ENCODE peak calls at places on chromosomes 6 and 20, in nine cellular contexts. One of them, this sample, is unnamed.

GRCh38 chr6:79438015-79438414 is 99.2 kb downstream of the LCA5 start:
- DNase-seq in fibroblast of mammary gland: peak
- DNase-seq in GM23338: no peak
- DNase-seq in sigmoid colon: no peak
- DNase-seq in stomach: no peak
- DNase-seq in mesothelial cell of epicardium: no peak
- DNase-seq in H9: no peak
- DNase-seq in HCT116: no peak
- DNase-seq in H1: no peak
- DNase-seq in this sample: no peak

GRCh38 chr6:167552961-167553360 is 228.1 kb downstream of the TTLL2 start:
- DNase-seq in mesothelial cell of epicardium: no peak
- DNase-seq in H1: no peak
- DNase-seq in GM23338: no peak
- DNase-seq in sigmoid colon: no peak
- DNase-seq in HCT116: no peak
- DNase-seq in fibroblast of mammary gland: no peak
- DNase-seq in stomach: no peak
- DNase-seq in H9: no peak
- DNase-seq in this sample: no peak

GRCh38 chr6:16130932-16131387 is 2.1 kb downstream of the MYLIP start:
- DNase-seq in H9: no peak
- DNase-seq in HCT116: no peak
- DNase-seq in GM23338: peak
- DNase-seq in sigmoid colon: no peak
- DNase-seq in fibroblast of mammary gland: peak
- DNase-seq in H1: no peak
- DNase-seq in stomach: peak
- DNase-seq in mesothelial cell of epicardium: no peak
- DNase-seq in this sample: no peak

GRCh38 chr20:23138226-23138625 is 52.1 kb upstream of the CD93 start:
- DNase-seq in H1: no peak
- DNase-seq in sigmoid colon: no peak
- DNase-seq in stomach: no peak
- DNase-seq in GM23338: no peak
- DNase-seq in fibroblast of mammary gland: no peak
- DNase-seq in HCT116: no peak
- DNase-seq in H9: no peak
- DNase-seq in mesothelial cell of epicardium: no peak
- DNase-seq in this sample: no peak

GRCh38 chr6:5630636-5631035 is 369.3 kb downstream of the FARS2 start:
- DNase-seq in HCT116: no peak
- DNase-seq in H1: no peak
- DNase-seq in stomach: no peak
- DNase-seq in H9: no peak
- DNase-seq in fibroblast of mammary gland: no peak
- DNase-seq in mesothelial cell of epicardium: no peak
- DNase-seq in GM23338: no peak
- DNase-seq in sigmoid colon: no peak
- DNase-seq in this sample: no peak

GRCh38 chr6:161038229-161039003 is 46.8 kb downstream of the MAP3K4 start:
- DNase-seq in H1: no peak
- DNase-seq in mesothelial cell of epicardium: no peak
- DNase-seq in H9: no peak
- DNase-seq in fibroblast of mammary gland: peak
- DNase-seq in HCT116: peak
- DNase-seq in GM23338: no peak
- DNase-seq in sigmoid colon: peak
- DNase-seq in stomach: no peak
- DNase-seq in this sample: no peak

GRCh38 chr6:107819976-107820551 is 4.0 kb downstream of the SCML4 start:
- DNase-seq in mesothelial cell of epicardium: no peak
- DNase-seq in H1: no peak
- DNase-seq in HCT116: no peak
- DNase-seq in GM23338: peak
- DNase-seq in stomach: no peak
- DNase-seq in sigmoid colon: no peak
- DNase-seq in fibroblast of mammary gland: no peak
- DNase-seq in H9: peak
- DNase-seq in this sample: peak

GRCh38 chr6:35603326-35604202 is 85.2 kb downstream of the FKBP5 start:
- DNase-seq in H9: no peak
- DNase-seq in HCT116: no peak
- DNase-seq in GM23338: no peak
- DNase-seq in H1: no peak
- DNase-seq in mesothelial cell of epicardium: no peak
- DNase-seq in fibroblast of mammary gland: peak
- DNase-seq in stomach: no peak
- DNase-seq in sigmoid colon: no peak
- DNase-seq in this sample: no peak

GRCh38 chr6:153058909-153059308 is 56.4 kb upstream of the MTRF1L start:
- DNase-seq in fibroblast of mammary gland: peak
- DNase-seq in sigmoid colon: no peak
- DNase-seq in GM23338: no peak
- DNase-seq in mesothelial cell of epicardium: no peak
- DNase-seq in HCT116: no peak
- DNase-seq in stomach: no peak
- DNase-seq in H1: no peak
- DNase-seq in H9: no peak
- DNase-seq in this sample: no peak

GRCh38 chr6:153062516-153062915 is 60.0 kb upstream of the MTRF1L start:
- DNase-seq in H9: no peak
- DNase-seq in H1: no peak
- DNase-seq in HCT116: no peak
- DNase-seq in GM23338: no peak
- DNase-seq in sigmoid colon: no peak
- DNase-seq in fibroblast of mammary gland: no peak
- DNase-seq in stomach: no peak
- DNase-seq in mesothelial cell of epicardium: no peak
- DNase-seq in this sample: no peak

GRCh38 chr6:153058291-153058690 is 55.8 kb upstream of the MTRF1L start:
- DNase-seq in sigmoid colon: no peak
- DNase-seq in HCT116: no peak
- DNase-seq in stomach: no peak
- DNase-seq in H1: no peak
- DNase-seq in GM23338: no peak
- DNase-seq in mesothelial cell of epicardium: no peak
- DNase-seq in fibroblast of mammary gland: peak
- DNase-seq in H9: no peak
- DNase-seq in this sample: no peak

GRCh38 chr6:153059311-153059710 is 56.8 kb upstream of the MTRF1L start:
- DNase-seq in fibroblast of mammary gland: peak
- DNase-seq in GM23338: no peak
- DNase-seq in H9: no peak
- DNase-seq in HCT116: no peak
- DNase-seq in mesothelial cell of epicardium: no peak
- DNase-seq in H1: no peak
- DNase-seq in stomach: no peak
- DNase-seq in sigmoid colon: no peak
- DNase-seq in this sample: no peak

DNA sequence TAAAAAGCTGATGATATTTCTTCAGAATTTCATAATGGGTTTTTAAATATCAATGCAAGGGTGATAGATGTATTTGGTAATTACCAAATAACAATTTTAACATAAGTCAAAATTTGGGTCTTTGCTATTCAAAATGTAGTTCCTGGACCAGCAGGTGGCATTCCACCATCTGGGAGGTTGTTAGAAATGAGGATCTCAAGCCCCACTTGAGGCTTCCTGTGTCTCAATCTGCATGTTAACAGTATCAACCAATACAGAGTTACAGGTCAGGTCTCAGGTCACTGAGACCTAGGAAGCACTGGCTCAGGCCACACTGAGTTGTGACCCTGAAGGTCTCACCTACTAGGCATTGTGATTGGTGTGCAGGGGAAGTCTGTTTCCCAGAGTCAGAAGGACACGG is 57.2 kb upstream of the MTRF1L start:
- DNase-seq in HCT116: no peak
- DNase-seq in sigmoid colon: no peak
- DNase-seq in stomach: no peak
- DNase-seq in fibroblast of mammary gland: no peak
- DNase-seq in mesothelial cell of epicardium: no peak
- DNase-seq in H1: no peak
- DNase-seq in GM23338: peak
- DNase-seq in H9: no peak
- DNase-seq in this sample: no peak
- TF ChIP-seq CTCF in HCT116: no peak
- TF ChIP-seq CTCF in sigmoid colon: no peak
- TF ChIP-seq CTCF in stomach: no peak
- TF ChIP-seq CTCF in fibroblast of mammary gland: peak
- TF ChIP-seq CTCF in mesothelial cell of epicardium: no peak
- TF ChIP-seq CTCF in H1: no peak
- TF ChIP-seq CTCF in GM23338: peak
- TF ChIP-seq CTCF in H9: peak
- TF ChIP-seq CTCF in this sample: peak

GRCh38 chr6:18503187-18503586 is 116.0 kb downstream of the RNF144B start:
- DNase-seq in H1: no peak
- DNase-seq in fibroblast of mammary gland: no peak
- DNase-seq in GM23338: no peak
- DNase-seq in H9: no peak
- DNase-seq in sigmoid colon: no peak
- DNase-seq in stomach: no peak
- DNase-seq in mesothelial cell of epicardium: no peak
- DNase-seq in HCT116: no peak
- DNase-seq in this sample: no peak

GRCh38 chr6:18501313-18502013 is 114.3 kb downstream of the RNF144B start:
- DNase-seq in H1: no peak
- DNase-seq in H9: no peak
- DNase-seq in mesothelial cell of epicardium: no peak
- DNase-seq in GM23338: no peak
- DNase-seq in fibroblast of mammary gland: peak
- DNase-seq in sigmoid colon: peak
- DNase-seq in HCT116: no peak
- DNase-seq in stomach: no peak
- DNase-seq in this sample: no peak

GRCh38 chr6:18506387-18507017 is 119.4 kb downstream of the RNF144B start:
- DNase-seq in GM23338: no peak
- DNase-seq in sigmoid colon: no peak
- DNase-seq in HCT116: no peak
- DNase-seq in H9: no peak
- DNase-seq in mesothelial cell of epicardium: no peak
- DNase-seq in fibroblast of mammary gland: peak
- DNase-seq in stomach: no peak
- DNase-seq in H1: no peak
- DNase-seq in this sample: no peak

GRCh38 chr6:18503588-18504231 is 116.6 kb downstream of the RNF144B start:
- DNase-seq in sigmoid colon: peak
- DNase-seq in mesothelial cell of epicardium: no peak
- DNase-seq in GM23338: peak
- DNase-seq in fibroblast of mammary gland: peak
- DNase-seq in H1: peak
- DNase-seq in stomach: peak
- DNase-seq in H9: peak
- DNase-seq in HCT116: peak
- DNase-seq in this sample: no peak

DNA sequence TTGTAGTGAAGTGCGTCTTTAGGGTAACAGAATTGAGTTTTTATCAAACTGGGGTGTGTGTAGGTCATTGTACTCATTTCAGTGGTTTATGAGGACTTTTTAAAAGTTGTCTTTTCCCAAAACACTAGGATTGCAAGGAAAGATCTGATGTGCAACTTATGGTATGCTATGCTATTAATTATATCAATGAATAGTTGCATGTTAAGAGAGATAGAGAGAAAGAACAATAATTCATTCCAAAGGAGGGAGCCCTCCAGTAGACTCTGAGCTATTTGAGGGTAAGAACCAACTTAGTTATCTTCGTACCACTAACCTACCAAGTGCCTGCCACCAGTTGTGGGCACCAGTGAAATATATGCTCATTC is 117.1 kb downstream of the RNF144B start:
- DNase-seq in H9: no peak
- DNase-seq in GM23338: no peak
- DNase-seq in sigmoid colon: no peak
- DNase-seq in stomach: no peak
- DNase-seq in H1: no peak
- DNase-seq in mesothelial cell of epicardium: no peak
- DNase-seq in fibroblast of mammary gland: no peak
- DNase-seq in HCT116: no peak
- DNase-seq in this sample: no peak
- TF ChIP-seq CTCF in H9: no peak
- TF ChIP-seq CTCF in GM23338: no peak
- TF ChIP-seq CTCF in sigmoid colon: no peak
- TF ChIP-seq CTCF in stomach: no peak
- TF ChIP-seq CTCF in H1: no peak
- TF ChIP-seq CTCF in mesothelial cell of epicardium: no peak
- TF ChIP-seq CTCF in fibroblast of mammary gland: no peak
- TF ChIP-seq CTCF in HCT116: no peak
- TF ChIP-seq CTCF in this sample: no peak

GRCh38 chr6:57174511-57174907 is 2.4 kb downstream of the BAG2 start:
- DNase-seq in H9: no peak
- DNase-seq in HCT116: no peak
- DNase-seq in H1: no peak
- DNase-seq in fibroblast of mammary gland: no peak
- DNase-seq in stomach: no peak
- DNase-seq in mesothelial cell of epicardium: no peak
- DNase-seq in GM23338: no peak
- DNase-seq in sigmoid colon: no peak
- DNase-seq in this sample: no peak

GRCh38 chr6:57177545-57178225 is 5.6 kb downstream of the BAG2 start:
- DNase-seq in GM23338: no peak
- DNase-seq in sigmoid colon: peak
- DNase-seq in H9: no peak
- DNase-seq in fibroblast of mammary gland: peak
- DNase-seq in mesothelial cell of epicardium: no peak
- DNase-seq in stomach: no peak
- DNase-seq in HCT116: no peak
- DNase-seq in H1: no peak
- DNase-seq in this sample: no peak

GRCh38 chr6:57173056-57173885 is 1.1 kb downstream of the BAG2 start:
- DNase-seq in mesothelial cell of epicardium: no peak
- DNase-seq in stomach: no peak
- DNase-seq in HCT116: no peak
- DNase-seq in fibroblast of mammary gland: no peak
- DNase-seq in H9: peak
- DNase-seq in GM23338: peak
- DNase-seq in sigmoid colon: no peak
- DNase-seq in H1: no peak
- DNase-seq in this sample: no peak

GRCh38 chr6:57173886-57174510 is 1.9 kb downstream of the BAG2 start:
- DNase-seq in H9: peak
- DNase-seq in stomach: no peak
- DNase-seq in H1: no peak
- DNase-seq in sigmoid colon: no peak
- DNase-seq in fibroblast of mammary gland: peak
- DNase-seq in HCT116: peak
- DNase-seq in mesothelial cell of epicardium: no peak
- DNase-seq in GM23338: peak
- DNase-seq in this sample: no peak

DNA sequence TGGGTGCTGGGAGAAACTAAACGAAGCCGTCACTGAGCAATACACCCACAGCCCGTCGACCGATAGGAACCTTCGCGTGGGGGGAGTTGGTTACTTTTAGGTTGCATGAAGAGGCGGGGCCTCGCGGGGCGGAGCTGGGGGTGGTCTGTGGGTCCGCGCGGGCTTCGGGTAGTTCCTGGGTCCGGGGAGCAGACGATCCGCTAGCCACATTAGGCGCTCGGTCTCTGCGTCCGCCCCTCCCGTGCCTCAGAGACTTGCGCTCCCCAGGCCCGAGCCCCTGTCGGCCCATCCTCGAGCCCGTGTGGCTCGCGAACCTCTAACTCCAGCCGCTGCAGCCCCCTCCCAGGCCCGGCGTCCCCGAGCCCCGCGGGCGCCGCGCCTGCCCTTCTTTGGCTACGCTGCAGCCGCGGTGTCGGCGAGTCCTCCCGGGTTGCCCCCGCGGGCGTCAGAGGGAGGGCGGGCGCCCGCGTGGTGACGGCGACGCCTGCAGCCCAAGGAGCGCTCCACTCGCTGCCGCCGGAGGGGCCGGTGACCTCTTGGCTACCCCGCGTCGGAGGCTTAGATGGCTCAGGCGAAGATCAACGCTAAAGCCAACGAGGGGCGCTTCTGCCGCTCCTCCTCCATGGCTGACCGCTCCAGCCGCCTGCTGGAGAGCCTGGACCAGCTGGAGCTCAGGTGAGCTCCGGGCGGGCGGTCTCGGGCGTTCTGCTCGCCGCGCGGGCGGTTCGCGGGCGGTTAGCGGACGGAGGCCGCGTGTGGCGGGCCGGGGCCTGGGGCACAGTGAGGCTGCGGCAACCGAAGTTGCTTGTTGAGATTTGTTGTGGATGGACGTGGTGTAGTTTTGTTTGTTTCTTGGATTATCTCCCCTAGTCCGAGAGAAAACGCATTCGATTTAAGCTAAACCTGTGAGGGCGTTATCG is at the start of gene BAG2:
- DNase-seq in GM23338: peak
- DNase-seq in sigmoid colon: peak
- DNase-seq in HCT116: peak
- DNase-seq in mesothelial cell of epicardium: peak
- DNase-seq in H9: peak
- DNase-seq in H1: peak
- DNase-seq in fibroblast of mammary gland: peak
- DNase-seq in stomach: peak
- DNase-seq in this sample: peak
- TF ChIP-seq CTCF in GM23338: no peak
- TF ChIP-seq CTCF in sigmoid colon: peak
- TF ChIP-seq CTCF in HCT116: no peak
- TF ChIP-seq CTCF in mesothelial cell of epicardium: peak
- TF ChIP-seq CTCF in H9: peak
- TF ChIP-seq CTCF in H1: peak
- TF ChIP-seq CTCF in fibroblast of mammary gland: no peak
- TF ChIP-seq CTCF in stomach: peak
- TF ChIP-seq CTCF in this sample: peak

DNA sequence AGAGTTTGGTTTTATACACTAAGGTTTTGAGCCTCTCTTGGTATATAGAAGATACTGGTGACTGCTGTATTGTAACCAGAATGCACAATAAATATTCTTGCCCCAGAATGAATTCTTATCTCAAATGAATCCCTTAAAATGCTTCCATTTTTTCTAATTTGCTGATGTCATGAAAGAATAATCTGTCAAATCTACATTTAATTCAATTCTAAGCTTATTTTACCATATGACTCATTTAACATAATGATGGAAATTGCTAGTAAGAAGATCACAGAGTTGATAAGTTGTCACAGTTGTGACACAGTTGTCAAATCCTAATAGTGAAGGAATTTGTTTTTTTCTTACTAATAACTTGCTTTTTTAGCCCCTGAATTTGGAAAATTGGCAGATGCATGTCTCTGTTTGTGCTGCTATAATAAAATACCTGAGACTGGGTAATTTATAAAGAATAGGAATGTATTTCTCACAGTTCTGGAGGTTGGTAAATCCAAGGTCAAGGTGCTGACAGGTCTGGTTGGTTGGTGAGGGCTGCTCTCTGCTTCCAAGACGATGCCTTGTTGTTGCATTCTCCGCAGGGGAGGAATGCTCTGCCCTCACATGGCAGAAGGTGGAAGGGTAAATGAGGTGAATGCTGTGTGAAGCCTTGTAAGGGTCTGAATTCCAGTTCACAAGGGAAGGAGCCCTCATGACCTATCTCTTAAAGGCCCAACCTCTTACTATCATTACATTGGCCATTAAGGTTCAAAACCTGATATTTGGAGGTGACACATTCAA is 4.7 kb downstream of the ECT2L start:
- DNase-seq in H1: peak
- DNase-seq in GM23338: peak
- DNase-seq in sigmoid colon: no peak
- DNase-seq in fibroblast of mammary gland: peak
- DNase-seq in stomach: no peak
- DNase-seq in H9: peak
- DNase-seq in mesothelial cell of epicardium: no peak
- DNase-seq in HCT116: no peak
- DNase-seq in this sample: no peak
- TF ChIP-seq CTCF in H1: peak
- TF ChIP-seq CTCF in GM23338: peak
- TF ChIP-seq CTCF in sigmoid colon: no peak
- TF ChIP-seq CTCF in fibroblast of mammary gland: peak
- TF ChIP-seq CTCF in stomach: no peak
- TF ChIP-seq CTCF in H9: peak
- TF ChIP-seq CTCF in mesothelial cell of epicardium: no peak
- TF ChIP-seq CTCF in HCT116: peak
- TF ChIP-seq CTCF in this sample: no peak